ENCODE peak calls at places on chromosomes 6 and 20, in four cellular contexts. X is AG10803; N is CD4-positive, alpha-beta T cell; V is bronchial epithelial cell. P is an unnamed sample.

GRCh38 chr6:73180076-73180717 is 45.1 kb downstream of the KHDC1L start:
- DNase-seq in N (no peak), V (peak), X (peak), P (no peak)

GRCh38 chr6:35419431-35419830 is 32.7 kb upstream of the FANCE start:
- DNase-seq in N (no peak), V (no peak), X (peak), P (no peak)

GRCh38 chr6:105824732-105825131 is 261.4 kb upstream of the PRDM1 start:
- DNase-seq in N (no peak), V (no peak), X (peak), P (no peak)

GRCh38 chr6:49541210-49541724 is 9.2 kb upstream of the C6orf141 start:
- DNase-seq in X (peak), N (no peak), V (peak), P (no peak)

GRCh38 chr20:37526839-37527637 is 638 bp downstream of the BLCAP start:
- DNase-seq in N (no peak), V (peak), X (peak), P (no peak)

GRCh38 chr6:149750136-149750609 is 632 bp downstream of the PCMT1 start:
- DNase-seq in V (peak), X (peak), N (peak), P (peak)

GRCh38 chr6:153263489-153263888 is 132.4 kb upstream of the RGS17 start:
- DNase-seq in V (no peak), N (no peak), X (no peak), P (no peak)

GRCh38 chr6:31247813-31248212 is 24.1 kb downstream of the HLA-C start:
- DNase-seq in N (no peak), V (no peak), X (no peak), P (no peak)

GRCh38 chr6:163985710-163986109 is 571.2 kb downstream of the QKI start:
- DNase-seq in X (no peak), N (no peak), V (no peak), P (no peak)

GRCh38 chr6:67759001-67759400 is 876.1 kb upstream of the ADGRB3 start:
- DNase-seq in N (no peak), X (no peak), V (peak), P (no peak)

GRCh38 chr20:13857961-13858360 is 73.1 kb downstream of the NDUFAF5 start:
- DNase-seq in N (no peak), X (peak), V (no peak), P (no peak)

GRCh38 chr20:41230136-41230535 is 87.4 kb downstream of the ZHX3 start:
- DNase-seq in V (no peak), N (no peak), X (no peak), P (no peak)

GRCh38 chr6:1667012-1667804 is 57.5 kb downstream of the FOXC1 start:
- DNase-seq in V (no peak), X (peak), N (no peak), P (no peak)

GRCh38 chr20:3616250-3616649 is 46.9 kb downstream of the GFRA4 start:
- DNase-seq in V (no peak), N (no peak), X (peak), P (no peak)

GRCh38 chr6:71012871-71013456 is 56.1 kb upstream of the B3GAT2 start:
- DNase-seq in N (no peak), X (peak), V (peak), P (no peak)

GRCh38 chr6:105675715-105676397 is 273.0 kb upstream of the PREP start:
- DNase-seq in N (no peak), V (peak), X (peak), P (no peak)

GRCh38 chr20:50226093-50226974 is 35.7 kb downstream of the CEBPB start:
- DNase-seq in V (no peak), X (peak), N (no peak), P (no peak)

GRCh38 chr20:33964431-33964830 is 29.3 kb upstream of the RALY start:
- DNase-seq in V (no peak), X (no peak), N (no peak), P (no peak)

GRCh38 chr6:152404936-152405595 is 232.1 kb downstream of the SYNE1 start:
- DNase-seq in N (no peak), X (no peak), V (no peak), P (no peak)

GRCh38 chr6:130122243-130122642 is 100.5 kb downstream of the SAMD3 start:
- DNase-seq in N (no peak), V (no peak), X (no peak), P (no peak)

GRCh38 chr20:51402201-51402600 is 140.3 kb downstream of the NFATC2 start:
- DNase-seq in X (peak), V (no peak), N (peak), P (no peak)

GRCh38 chr20:49276201-49276894 is 1.5 kb downstream of the ZNFX1 start:
- DNase-seq in X (peak), N (peak), V (peak), P (no peak)

GRCh38 chr6:157681041-157681650 is 141.9 kb upstream of the SNX9 start:
- DNase-seq in X (no peak), N (no peak), V (no peak), P (no peak)

GRCh38 chr6:157684620-157685299 is 138.3 kb upstream of the SNX9 start:
- DNase-seq in X (no peak), N (no peak), V (no peak), P (no peak)

GRCh38 chr6:157685596-157686280 is 137.3 kb upstream of the SNX9 start:
- DNase-seq in X (no peak), V (no peak), N (no peak), P (no peak)

GRCh38 chr6:157682856-157683481 is 140.1 kb upstream of the SNX9 start:
- DNase-seq in X (peak), N (no peak), V (peak), P (no peak)

GRCh38 chr6:157683707-157684106 is 139.3 kb upstream of the SNX9 start:
- DNase-seq in V (no peak), N (no peak), X (no peak), P (no peak)
- TF ChIP-seq CTCF in V (no peak), N (no peak), X (no peak), P (no peak)

DNA sequence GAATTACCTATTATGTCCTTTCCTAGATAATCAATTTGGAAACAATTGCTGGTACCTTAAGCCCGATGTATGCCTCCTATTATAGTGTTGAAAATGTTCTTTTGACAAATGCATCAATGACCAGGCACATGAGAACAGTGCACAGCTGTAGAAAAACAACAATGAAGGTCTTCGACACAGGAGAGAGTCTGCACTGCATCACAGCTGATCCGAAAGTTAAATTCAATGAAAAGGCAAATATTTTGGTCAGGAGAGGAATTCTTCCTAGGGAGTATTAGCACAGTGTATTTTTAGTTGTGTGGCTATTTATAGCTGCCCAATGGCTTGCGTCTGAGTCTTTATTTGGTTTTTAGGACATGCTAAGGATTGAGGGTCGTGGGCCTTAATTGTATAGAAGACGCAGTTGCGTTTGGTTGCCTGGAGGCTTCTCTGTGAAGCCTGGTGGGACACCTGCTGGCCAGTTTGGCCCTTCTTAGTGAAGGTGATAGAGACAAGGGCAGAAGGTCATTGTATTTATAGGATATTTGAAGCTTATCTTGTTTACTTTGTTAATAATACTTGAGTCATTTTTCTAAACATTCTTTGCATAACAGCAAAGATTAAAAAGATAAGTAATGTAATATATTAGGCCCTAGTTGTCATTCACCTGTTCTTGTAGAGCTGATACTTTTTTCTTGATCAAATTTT is 72.3 kb downstream of the CDYL start:
- DNase-seq in N (no peak), V (peak), X (no peak), P (no peak)
- TF ChIP-seq CTCF in N (no peak), V (peak), X (peak), P (peak)

GRCh38 chr6:5906842-5907241 is 99.9 kb downstream of the NRN1 start:
- DNase-seq in V (no peak), N (no peak), X (no peak), P (no peak)

GRCh38 chr6:5904527-5904926 is 102.2 kb downstream of the NRN1 start:
- DNase-seq in N (no peak), X (no peak), V (no peak), P (no peak)

GRCh38 chr6:5905431-5906339 is 101.0 kb downstream of the NRN1 start:
- DNase-seq in V (peak), N (no peak), X (peak), P (no peak)

GRCh38 chr6:5906340-5906670 is 100.4 kb downstream of the NRN1 start:
- DNase-seq in V (no peak), X (peak), N (no peak), P (no peak)
- TF ChIP-seq CTCF in V (no peak), X (no peak), N (no peak), P (no peak)

GRCh38 chr6:24887520-24887919 is 48.2 kb downstream of the RIPOR2 start:
- DNase-seq in V (no peak), X (no peak), N (no peak), P (no peak)

GRCh38 chr6:24882295-24882694 is 53.5 kb downstream of the RIPOR2 start:
- DNase-seq in X (no peak), N (no peak), V (peak), P (no peak)

GRCh38 chr6:24883618-24884017 is 52.1 kb downstream of the RIPOR2 start:
- DNase-seq in X (peak), N (no peak), V (no peak), P (no peak)

GRCh38 chr6:24879351-24879750 is 56.4 kb downstream of the RIPOR2 start:
- DNase-seq in X (peak), V (no peak), N (no peak), P (no peak)

GRCh38 chr6:24882835-24883555 is 52.8 kb downstream of the RIPOR2 start:
- DNase-seq in N (no peak), V (no peak), X (no peak), P (no peak)
- TF ChIP-seq CTCF in N (no peak), V (no peak), X (no peak), P (no peak)

GRCh38 chr20:44648579-44648978 is 2.9 kb downstream of the ADA start:
- DNase-seq in X (no peak), N (no peak), V (no peak), P (no peak)
- TF ChIP-seq CTCF in X (no peak), N (no peak), V (no peak), P (peak)

DNA sequence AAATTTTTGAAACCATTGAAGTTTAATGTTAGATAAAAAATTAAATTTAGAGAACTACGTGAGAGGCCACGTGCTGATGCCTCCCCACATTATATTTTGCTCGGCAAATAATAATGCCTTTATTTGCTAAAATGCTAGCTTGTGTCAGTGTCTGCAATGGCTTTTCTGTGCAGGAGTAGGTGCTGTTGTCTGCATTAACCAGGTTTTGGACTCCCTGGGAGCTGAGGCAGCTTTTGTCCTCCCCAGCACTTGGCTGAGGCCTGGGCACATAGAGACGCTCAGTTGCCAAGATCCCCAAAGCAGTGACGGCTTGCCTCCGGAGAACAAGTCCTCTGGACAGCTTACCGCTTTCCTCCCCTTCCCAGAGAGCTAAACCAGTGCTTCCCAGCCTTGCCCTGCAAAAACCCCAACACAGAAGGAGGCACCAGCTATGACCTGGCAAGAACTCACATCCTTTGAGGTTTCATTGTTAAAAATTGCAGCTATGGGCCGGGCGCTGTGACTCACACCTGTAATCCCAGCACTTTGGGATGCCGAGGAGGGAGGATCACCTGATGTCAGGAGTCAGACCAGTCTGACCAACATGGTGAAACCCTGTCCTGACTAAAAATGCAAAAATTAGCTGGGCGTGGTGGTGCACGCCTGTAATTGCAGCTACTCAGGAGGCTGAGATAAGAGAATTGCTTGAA is 59.9 kb downstream of the KAT14 start:
- DNase-seq in N (no peak), V (peak), X (no peak), P (no peak)
- TF ChIP-seq CTCF in N (no peak), V (peak), X (no peak), P (no peak)

GRCh38 chr6:17600527-17601388 is 656 bp downstream of the FAM8A1 start:
- DNase-seq in V (peak), N (peak), X (peak), P (peak)
- TF ChIP-seq CTCF in V (peak), N (no peak), X (no peak), P (no peak)

DNA sequence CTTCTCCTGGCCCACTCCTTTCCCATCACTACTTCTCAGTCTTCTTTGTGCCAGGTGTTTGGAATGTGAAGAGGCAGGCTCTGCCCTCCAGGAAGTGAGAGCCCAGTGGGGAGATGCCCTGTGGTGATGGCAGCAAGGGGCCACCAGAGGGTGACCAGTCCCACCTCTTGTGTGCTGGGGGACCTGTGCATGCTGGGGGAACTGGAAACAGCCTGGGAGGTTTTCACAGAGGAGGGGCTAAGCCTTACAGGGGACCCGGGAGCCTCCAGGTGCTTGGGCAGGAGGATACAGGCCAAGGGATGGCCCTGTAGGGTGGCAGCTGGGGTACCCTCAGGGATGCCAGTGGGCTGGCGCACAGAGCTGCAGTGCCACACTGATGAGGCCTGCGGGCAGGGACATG is 72.3 kb downstream of the RAMACL start:
- DNase-seq in X (no peak), V (no peak), N (no peak), P (no peak)
- TF ChIP-seq CTCF in X (peak), V (no peak), N (no peak), P (no peak)

GRCh38 chr20:15494841-15495240 is 1078.4 kb downstream of the KIF16B start:
- DNase-seq in V (no peak), X (no peak), N (no peak), P (no peak)

GRCh38 chr20:15496501-15497039 is 1076.7 kb downstream of the KIF16B start:
- DNase-seq in N (no peak), X (no peak), V (no peak), P (no peak)

GRCh38 chr20:15487682-15488081 is 1085.6 kb downstream of the KIF16B start:
- DNase-seq in N (no peak), V (no peak), X (no peak), P (no peak)

GRCh38 chr20:15487030-15487429 is 1086.2 kb downstream of the KIF16B start:
- DNase-seq in V (no peak), N (no peak), X (peak), P (no peak)

DNA sequence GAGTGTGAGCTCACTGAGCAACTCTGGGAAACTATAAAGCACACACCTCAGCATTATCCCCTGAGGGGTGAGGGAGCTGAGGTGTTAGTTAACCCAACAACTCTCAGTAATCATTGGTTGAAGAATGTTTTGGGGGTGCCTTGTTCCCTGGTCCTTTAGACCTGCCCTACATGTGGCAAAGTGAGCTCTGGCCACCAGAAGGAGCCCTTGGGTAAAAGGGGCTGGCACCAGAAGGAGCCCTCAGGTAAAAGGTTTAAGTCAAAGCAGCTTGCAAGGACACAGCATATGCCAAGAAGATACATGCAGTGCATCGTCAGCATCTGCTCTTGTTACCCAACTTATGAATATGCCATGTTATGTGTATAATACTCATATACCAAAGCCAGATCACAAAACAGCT is 1081.7 kb downstream of the KIF16B start:
- DNase-seq in X (no peak), V (peak), N (no peak), P (no peak)
- TF ChIP-seq CTCF in X (peak), V (peak), N (no peak), P (peak)